ENCODE peak calls at places on chromosomes 4 and X, in six cellular contexts. E is A549, S is SK-N-SH, P is IMR-90, K is HepG2, Q is GM12878. Z is an unnamed sample.

GRCh38 chrX:49073641-49074575 is at the start of gene PRAF2:
- DNase-seq in E (peak; percentile 94), S (peak; percentile 98), P (peak; percentile 89), K (no peak), Q (peak; percentile 42), Z (peak; percentile 88)

GRCh38 chr4:70666369-70666768 is at the start of gene JCHAIN:
- DNase-seq in E (no peak), S (no peak), P (peak; percentile 43), K (no peak), Q (no peak), Z (no peak)

GRCh38 chr4:42436950-42437349 is 39.7 kb downstream of the SHISA3 start:
- DNase-seq in E (no peak), S (peak; percentile 24), P (no peak), K (no peak), Q (no peak), Z (no peak)

GRCh38 chrX:121191779-121192178 is 144.4 kb downstream of the GLUD2 start:
- DNase-seq in E (no peak), S (no peak), P (no peak), K (no peak), Q (no peak), Z (no peak)

GRCh38 chr4:46404961-46405360 is 15.0 kb upstream of the GABRA2 start:
- DNase-seq in E (no peak), S (no peak), P (peak; percentile 59), K (peak; percentile 10), Q (no peak), Z (peak; percentile 55)

GRCh38 chr4:83083925-83084475 is 30.5 kb downstream of the PLAC8 start:
- DNase-seq in E (no peak), S (no peak), P (no peak), K (no peak), Q (no peak), Z (no peak)

GRCh38 chr4:184370711-184371389 is 103.5 kb downstream of the IRF2 start:
- DNase-seq in E (no peak), S (no peak), P (peak; percentile 29), K (no peak), Q (no peak), Z (no peak)

GRCh38 chrX:9467181-9467580 is 2.3 kb downstream of the TBL1X start:
- DNase-seq in E (no peak), S (no peak), P (no peak), K (no peak), Q (no peak), Z (no peak)

GRCh38 chrX:71214604-71215334 is 8.3 kb upstream of the GJB1 start:
- DNase-seq in E (no peak), S (no peak), P (no peak), K (peak; percentile 90), Q (no peak), Z (no peak)

GRCh38 chrX:32451954-32452518 is 759.3 kb downstream of the DMD start:
- DNase-seq in E (no peak), S (no peak), P (no peak), K (no peak), Q (no peak), Z (no peak)

GRCh38 chr4:173399016-173399415 is at the start of gene SCRG1:
- DNase-seq in E (no peak), S (no peak), P (peak; percentile 4), K (no peak), Q (no peak), Z (peak; percentile 21)

GRCh38 chr4:168908859-168909390 is 101.1 kb downstream of the CBR4 start:
- DNase-seq in E (no peak), S (no peak), P (peak; percentile 28), K (no peak), Q (no peak), Z (no peak)

GRCh38 chrX:76253432-76253831 is 80.6 kb downstream of the PBDC1 start:
- DNase-seq in E (peak; percentile 15), S (peak; percentile 24), P (peak; percentile 56), K (peak; percentile 45), Q (peak; percentile 30), Z (peak; percentile 28)

GRCh38 chr4:3123201-3123671 is 48.8 kb downstream of the HTT start:
- DNase-seq in E (no peak), S (no peak), P (peak; percentile 59), K (no peak), Q (no peak), Z (no peak)

GRCh38 chr4:37827030-37827705 is 682 bp downstream of the PGM2 start:
- DNase-seq in E (peak; percentile 2), S (no peak), P (peak; percentile 61), K (no peak), Q (no peak), Z (no peak)

GRCh38 chr4:34932591-34932990 is 1311.7 kb downstream of the ARAP2 start:
- DNase-seq in E (no peak), S (no peak), P (no peak), K (no peak), Q (no peak), Z (no peak)

GRCh38 chr4:96154676-96155075 is 314.8 kb downstream of the PDHA2 start:
- DNase-seq in E (no peak), S (no peak), P (no peak), K (no peak), Q (no peak), Z (no peak)

GRCh38 chr4:68995292-68995691 is 43.7 kb upstream of the UGT2A3 start:
- DNase-seq in E (no peak), S (no peak), P (no peak), K (no peak), Q (no peak), Z (no peak)

GRCh38 chrX:18997916-18998315 is 14.0 kb upstream of the PHKA2 start:
- DNase-seq in E (peak; percentile 22), S (no peak), P (no peak), K (no peak), Q (no peak), Z (peak; percentile 9)

GRCh38 chrX:8844157-8844556 is 43.0 kb upstream of the FAM9A start:
- DNase-seq in E (no peak), S (no peak), P (no peak), K (no peak), Q (no peak), Z (no peak)

GRCh38 chrX:78103001-78103634 is 930 bp upstream of the PGK1 start:
- DNase-seq in E (no peak), S (no peak), P (no peak), K (no peak), Q (no peak), Z (no peak)

GRCh38 chrX:33725556-33726232 is 406.4 kb downstream of the FAM47A start:
- DNase-seq in E (no peak), S (no peak), P (no peak), K (no peak), Q (no peak), Z (peak; percentile 17)

GRCh38 chr4:94621491-94622080 is 136.2 kb upstream of the BMPR1B start:
- DNase-seq in E (peak; percentile 21), S (peak; percentile 37), P (peak; percentile 61), K (peak; percentile 28), Q (no peak), Z (no peak)

GRCh38 chrX:45840411-45840950 is 639.8 kb upstream of the DIPK2B start:
- DNase-seq in E (no peak), S (no peak), P (no peak), K (no peak), Q (no peak), Z (no peak)

GRCh38 chrX:20693071-20693470 is 426.4 kb upstream of the RPS6KA3 start:
- DNase-seq in E (no peak), S (no peak), P (no peak), K (no peak), Q (no peak), Z (no peak)

GRCh38 chrX:32877592-32877991 is 333.8 kb downstream of the DMD start:
- DNase-seq in E (no peak), S (no peak), P (peak; percentile 41), K (no peak), Q (no peak), Z (no peak)

GRCh38 chrX:107978707-107979307 is 3.4 kb downstream of the TEX13B start:
- DNase-seq in E (peak; percentile 18), S (peak; percentile 11), P (peak; percentile 19), K (peak; percentile 11), Q (no peak), Z (no peak)

GRCh38 chrX:10085223-10085622 is 71.6 kb upstream of the CLCN4 start:
- DNase-seq in E (no peak), S (no peak), P (no peak), K (no peak), Q (peak; percentile 36), Z (no peak)

GRCh38 chr4:159655547-159655946 is 552.7 kb downstream of the RAPGEF2 start:
- DNase-seq in E (no peak), S (no peak), P (no peak), K (no peak), Q (no peak), Z (no peak)

GRCh38 chrX:153685179-153685536 is 2.6 kb upstream of the SLC6A8 start:
- DNase-seq in E (no peak), S (peak; percentile 74), P (no peak), K (no peak), Q (no peak), Z (no peak)
- TF ChIP-seq USF2 in E (no peak), S (no peak), P (no peak), K (no peak), Q (no peak), Z (no peak)

GRCh38 chrX:40953369-40953768 is 131.9 kb upstream of the USP9X start:
- DNase-seq in E (no peak), S (no peak), P (no peak), K (no peak), Q (peak; percentile 60), Z (no peak)

GRCh38 chrX:40952855-40953254 is 132.4 kb upstream of the USP9X start:
- DNase-seq in E (no peak), S (no peak), P (peak; percentile 18), K (no peak), Q (peak; percentile 26), Z (no peak)

GRCh38 chrX:40947276-40947675 is 138.0 kb upstream of the USP9X start:
- DNase-seq in E (no peak), S (no peak), P (peak; percentile 77), K (no peak), Q (no peak), Z (no peak)

GRCh38 chrX:40949071-40949470 is 136.2 kb upstream of the USP9X start:
- DNase-seq in E (no peak), S (no peak), P (no peak), K (no peak), Q (no peak), Z (no peak)

GRCh38 chrX:40950546-40950945 is 134.7 kb upstream of the USP9X start:
- DNase-seq in E (no peak), S (no peak), P (no peak), K (no peak), Q (no peak), Z (peak; percentile 42)
- TF ChIP-seq USF2 in E (no peak), S (no peak), P (no peak), K (no peak), Q (no peak), Z (no peak)

DNA sequence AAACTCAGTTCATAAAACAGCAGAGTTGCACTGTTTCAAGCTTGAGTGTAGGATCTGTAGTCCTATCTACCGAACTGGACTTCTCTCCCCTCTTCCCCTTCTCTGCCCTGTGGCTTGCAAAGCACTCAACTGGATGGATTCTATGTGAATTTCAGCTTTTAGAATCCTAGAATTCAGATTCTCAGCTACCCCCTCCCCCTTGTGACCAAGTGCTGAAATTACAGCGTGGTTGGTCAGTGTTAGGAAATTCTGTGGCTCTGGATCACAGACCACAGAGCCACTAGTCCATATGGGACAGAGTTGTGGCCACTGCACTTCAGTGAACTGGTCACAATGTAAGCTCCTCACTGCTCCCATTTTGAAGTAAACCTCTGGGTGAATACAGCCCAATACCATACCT is 64.6 kb upstream of the TRPC5 start:
- DNase-seq in E (peak; percentile 2), S (peak; percentile 26), P (peak; percentile 29), K (no peak), Q (no peak), Z (peak; percentile 20)
- TF ChIP-seq USF2 in E (no peak), S (no peak), P (no peak), K (no peak), Q (no peak), Z (no peak)

GRCh38 chr4:148053298-148054003 is 321.6 kb downstream of the ARHGAP10 start:
- DNase-seq in E (no peak), S (no peak), P (peak; percentile 23), K (no peak), Q (no peak), Z (no peak)
- TF ChIP-seq USF2 in E (no peak), S (no peak), P (no peak), K (no peak), Q (no peak), Z (no peak)